ENCODE peak calls at places on chromosomes 16 and 17, in four cellular contexts. U is colonic mucosa, D is HFF-Myc, K is AG10803. V is an unnamed sample.

GRCh38 chr16:3696425-3697218 is 20.7 kb downstream of the TRAP1 start:
- DNase-seq in K (peak), D (peak), U (no peak), V (peak)

GRCh38 chr16:19657831-19658230 is 60.2 kb downstream of the KNOP1 start:
- DNase-seq in U (no peak), D (no peak), K (no peak), V (no peak)

GRCh38 chr16:72946063-72946462 is 101.9 kb downstream of the ZFHX3 start:
- DNase-seq in U (no peak), D (no peak), K (no peak), V (no peak)

GRCh38 chr16:30813821-30814189 is 26.8 kb upstream of the ZNF629 start:
- DNase-seq in D (no peak), K (no peak), U (no peak), V (no peak)

GRCh38 chr17:81365601-81366585 is 29.4 kb upstream of the BAHCC1 start:
- DNase-seq in U (peak), D (no peak), K (no peak), V (peak)

GRCh38 chr16:89646270-89646669 is 11.2 kb downstream of the CHMP1A start:
- DNase-seq in D (no peak), U (no peak), K (no peak), V (no peak)

GRCh38 chr17:61467416-61468262 is 15.4 kb downstream of the TBX4 start:
- DNase-seq in K (peak), D (no peak), U (peak), V (peak)

GRCh38 chr17:51045616-51046526 is 74.8 kb downstream of the SPAG9 start:
- DNase-seq in K (peak), D (no peak), U (no peak), V (peak)

GRCh38 chr17:1413281-1413791 is 13.3 kb upstream of the YWHAE start:
- DNase-seq in U (peak), D (peak), K (peak), V (peak)

GRCh38 chr16:68478526-68479249 is 30.4 kb upstream of the SMPD3 start:
- DNase-seq in K (no peak), U (no peak), D (no peak), V (no peak)

GRCh38 chr16:58421529-58421928 is 29.3 kb downstream of the GINS3 start:
- DNase-seq in K (peak), U (no peak), D (no peak), V (peak)

GRCh38 chr17:58517928-58518609 is 3.6 kb upstream of the MTMR4 start:
- DNase-seq in K (peak), D (peak), U (peak), V (peak)

GRCh38 chr17:35743911-35744328 is 9.1 kb downstream of the GAS2L2 start:
- DNase-seq in D (no peak), U (no peak), K (peak), V (peak)

GRCh38 chr17:61402073-61402541 is 2.5 kb downstream of the TBX2 start:
- DNase-seq in U (no peak), K (no peak), D (no peak), V (no peak)

GRCh38 chr17:73841431-73842060 is 197.3 kb upstream of the SDK2 start:
- DNase-seq in D (no peak), U (no peak), K (no peak), V (no peak)

GRCh38 chr16:79042886-79043285 is 557.7 kb downstream of the MAF start:
- DNase-seq in D (no peak), K (no peak), U (no peak), V (no peak)

GRCh38 chr17:58531661-58532554 is 17.5 kb upstream of the MTMR4 start:
- DNase-seq in D (no peak), K (peak), U (peak), V (peak)

GRCh38 chr16:83878838-83879237 is 20.1 kb upstream of the MLYCD start:
- DNase-seq in U (no peak), K (peak), D (peak), V (peak)

GRCh38 chr17:35185849-35186248 is 8.3 kb downstream of the SLC35G3 start:
- DNase-seq in U (no peak), K (no peak), D (no peak), V (no peak)

DNA sequence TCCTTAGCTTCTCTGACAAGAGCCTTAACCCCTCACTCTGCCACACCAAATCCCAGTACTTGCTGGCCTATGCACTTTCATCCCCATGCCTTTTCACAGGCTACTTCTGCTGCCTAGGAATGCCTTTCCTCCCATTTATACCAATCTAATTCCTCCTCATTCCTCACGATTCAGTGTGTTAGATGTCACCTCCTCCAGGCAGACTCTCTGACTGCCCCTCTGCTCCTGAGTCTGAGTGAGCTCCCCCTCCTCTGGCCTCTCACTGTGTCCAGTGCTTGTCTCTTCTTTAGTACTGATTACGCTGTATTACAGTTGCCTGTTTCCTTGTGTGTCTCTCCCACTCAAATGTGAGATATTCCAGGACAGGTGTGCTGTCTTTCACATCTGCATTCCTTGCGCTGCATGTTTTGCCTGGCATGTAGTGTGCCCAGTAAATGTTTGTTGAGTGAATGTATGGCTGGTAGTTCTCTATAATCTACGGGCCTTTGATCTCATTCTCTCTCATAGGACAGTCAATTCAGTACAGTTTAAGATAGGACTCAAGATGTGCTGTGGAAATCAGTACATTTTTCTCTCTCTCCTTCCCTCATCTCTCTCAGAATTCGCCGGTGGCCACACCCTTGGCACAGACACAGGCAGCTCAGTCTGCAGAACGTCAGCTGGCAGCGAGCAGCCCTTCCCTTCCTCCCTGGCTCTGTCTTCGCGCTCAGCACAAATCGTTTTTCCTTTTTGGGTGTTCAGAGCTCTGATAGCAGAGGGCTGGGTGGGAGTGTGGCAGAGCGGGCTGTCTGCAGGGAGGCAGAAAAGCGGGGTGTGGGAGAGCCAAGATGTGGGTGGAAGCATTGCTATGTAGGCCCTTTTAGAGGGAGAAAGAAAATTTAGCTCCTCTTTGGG is 18.5 kb downstream of the ARL4D start:
- DNase-seq in K (peak), U (peak), D (no peak), V (peak)
- H3K4me3 ChIP-seq in K (no peak), U (no peak), D (no peak), V (no peak)

DNA sequence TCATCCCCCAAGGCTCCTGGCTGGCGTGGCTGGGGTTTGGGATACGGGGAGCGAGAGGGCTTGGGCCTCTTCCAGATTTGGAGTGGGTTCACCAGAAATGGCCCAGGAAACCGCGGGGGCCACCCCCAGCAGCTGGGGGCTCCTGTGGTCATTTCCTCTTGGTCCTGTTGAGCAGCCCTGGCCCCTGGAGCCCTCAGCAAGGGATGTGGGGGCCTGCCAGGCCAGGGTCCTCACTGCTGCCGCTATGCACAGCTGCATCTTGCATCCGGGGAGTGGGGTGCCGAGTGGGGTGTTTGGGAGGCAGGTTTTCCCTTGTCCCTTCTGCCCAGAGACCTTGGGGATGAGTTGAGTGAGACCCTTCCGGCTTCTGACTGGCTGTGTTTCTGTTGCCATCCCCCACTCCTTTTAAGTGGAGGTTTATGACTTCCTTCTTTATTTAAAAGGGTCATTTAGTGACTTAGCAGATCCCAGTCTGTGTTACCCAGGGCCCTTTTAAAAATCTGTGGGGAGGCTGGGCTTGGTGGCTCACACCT is 319.8 kb downstream of the SEC14L1 start:
- DNase-seq in K (no peak), U (no peak), D (no peak), V (no peak)
- H3K4me3 ChIP-seq in K (no peak), U (no peak), D (no peak), V (no peak)

GRCh38 chr16:50574852-50575251 is 26.7 kb downstream of the NKD1 start:
- DNase-seq in K (no peak), U (no peak), D (no peak), V (no peak)
- H3K4me3 ChIP-seq in K (no peak), U (no peak), D (no peak), V (no peak)

DNA sequence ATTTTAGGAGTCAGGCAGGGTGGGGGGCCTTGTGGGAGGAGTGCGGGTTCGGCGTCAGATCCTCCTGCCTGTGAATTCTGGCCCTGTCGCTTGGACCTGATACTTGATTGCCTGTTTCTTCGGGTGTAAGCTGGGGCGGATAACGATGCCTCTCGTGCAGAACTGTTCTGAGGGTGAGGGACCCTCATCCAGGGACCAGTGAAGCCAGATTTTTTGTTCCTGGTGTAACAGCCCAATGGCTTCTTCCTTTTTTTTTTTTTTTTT is 1.3 kb downstream of the TBCD start:
- DNase-seq in U (no peak), D (no peak), K (no peak), V (no peak)
- H3K4me3 ChIP-seq in U (peak), D (peak), K (peak), V (peak)

GRCh38 chr17:78717431-78717980 is 64.6 kb downstream of the CYTH1 start:
- DNase-seq in K (peak), D (no peak), U (no peak), V (peak)

GRCh38 chr17:78716814-78717393 is 65.2 kb downstream of the CYTH1 start:
- DNase-seq in U (peak), D (no peak), K (peak), V (peak)

GRCh38 chr17:78715000-78715771 is 66.9 kb downstream of the CYTH1 start:
- DNase-seq in K (peak), D (no peak), U (no peak), V (no peak)

GRCh38 chr17:78715876-78716275 is 66.2 kb downstream of the CYTH1 start:
- DNase-seq in D (no peak), U (no peak), K (no peak), V (no peak)

GRCh38 chr17:78716292-78716691 is 65.8 kb downstream of the CYTH1 start:
- DNase-seq in D (no peak), U (no peak), K (no peak), V (no peak)
- H3K4me3 ChIP-seq in D (no peak), U (no peak), K (no peak), V (no peak)

GRCh38 chr17:28043296-28043695 is 819 bp downstream of the NLK start:
- DNase-seq in K (no peak), U (no peak), D (no peak), V (no peak)
- H3K4me3 ChIP-seq in K (peak), U (no peak), D (peak), V (peak)

GRCh38 chr16:56192644-56192960 is 1.3 kb downstream of the GNAO1 start:
- DNase-seq in U (no peak), K (no peak), D (no peak), V (no peak)
- H3K4me3 ChIP-seq in U (peak), K (no peak), D (no peak), V (no peak)

V was measured in fibroblast of pulmonary artery.